ENCODE peak calls at places on chromosomes 2 and 18, in seven cellular contexts. C is mesenchymal stem cell, M is mesendoderm, S is IMR-90, V is H9, I is H1, A is neuronal stem cell. R is an unnamed sample. For H3K4me1, the result is how much of the 10 kb centered on the place peaks cover.

GRCh38 chr2:146295080-146295670 is 1549.7 kb upstream of the ACVR2A start:
- DNase-seq in M (peak), C (peak), A (no peak), S (no peak), V (no peak), I (no peak), R (no peak)

GRCh38 chr2:46803911-46804670 is 111.5 kb downstream of the MCFD2 start:
- DNase-seq in I (no peak), C (peak), V (no peak), A (no peak), M (no peak), S (peak), R (no peak)

GRCh38 chr2:111667542-111668273 is 216.3 kb downstream of the ANAPC1 start:
- DNase-seq in I (peak), A (no peak), C (peak), M (peak), S (peak), V (no peak), R (peak)

GRCh38 chr2:65070172-65070830 is 14.1 kb downstream of the CEP68 start:
- DNase-seq in V (no peak), M (peak), I (no peak), C (peak), A (no peak), S (peak), R (no peak)

GRCh38 chr2:238106339-238106697 is 6.2 kb downstream of the ESPNL start:
- DNase-seq in A (no peak), I (peak), S (no peak), M (no peak), V (peak), C (no peak), R (no peak)

GRCh38 chr2:223760838-223761502 is 76.4 kb downstream of the AP1S3 start:
- DNase-seq in C (peak), I (no peak), S (peak), M (peak), V (peak), A (no peak), R (peak)

GRCh38 chr2:160735696-160736095 is 242.1 kb upstream of the RBMS1 start:
- DNase-seq in M (no peak), I (no peak), A (no peak), V (no peak), S (peak), C (no peak), R (no peak)

GRCh38 chr2:150110548-150110947 is 376.9 kb downstream of the RND3 start:
- DNase-seq in M (no peak), V (no peak), S (peak), C (peak), A (no peak), I (no peak), R (no peak)

GRCh38 chr2:208280933-208281332 is 14.9 kb downstream of the PIKFYVE start:
- DNase-seq in I (no peak), V (no peak), S (peak), C (peak), M (no peak), A (no peak), R (no peak)

GRCh38 chr2:37526323-37526722 is 145.1 kb downstream of the CDC42EP3 start:
- DNase-seq in M (peak), A (no peak), S (peak), V (no peak), I (no peak), C (no peak), R (no peak)

GRCh38 chr2:6958616-6959235 is 41.5 kb downstream of the RNF144A start:
- DNase-seq in A (no peak), M (no peak), C (no peak), S (no peak), V (no peak), I (no peak), R (no peak)

GRCh38 chr18:41724195-41724594 is 230.8 kb upstream of the PIK3C3 start:
- DNase-seq in S (no peak), V (no peak), C (no peak), A (no peak), M (no peak), I (no peak), R (no peak)

GRCh38 chr2:132849118-132849517 is 179.1 kb upstream of the LYPD1 start:
- DNase-seq in V (no peak), M (no peak), S (peak), I (no peak), A (no peak), C (no peak), R (no peak)

GRCh38 chr2:101277111-101277510 is 24.4 kb downstream of the CNOT11 start:
- DNase-seq in C (no peak), S (peak), A (no peak), I (no peak), V (no peak), M (peak), R (peak)

GRCh38 chr18:11823545-11823944 is 27.7 kb upstream of the CHMP1B start:
- DNase-seq in S (no peak), C (no peak), A (no peak), I (no peak), V (no peak), M (peak), R (no peak)

GRCh38 chr2:231674587-231675334 is 33.6 kb upstream of the PTMA start:
- DNase-seq in M (peak), V (peak), C (peak), I (peak), S (peak), A (peak), R (peak)

GRCh38 chr2:10384089-10384734 is 63.9 kb downstream of the ODC1 start:
- DNase-seq in M (no peak), C (no peak), S (no peak), V (no peak), A (no peak), I (no peak), R (no peak)

GRCh38 chr2:207091175-207091574 is 74.6 kb downstream of the KLF7 start:
- DNase-seq in I (no peak), C (no peak), V (no peak), A (no peak), S (no peak), M (no peak), R (no peak)

GRCh38 chr2:207090389-207090788 is 75.4 kb downstream of the KLF7 start:
- DNase-seq in C (no peak), M (no peak), I (no peak), V (no peak), S (no peak), A (no peak), R (no peak)

GRCh38 chr2:207093234-207093633 is 72.5 kb downstream of the KLF7 start:
- DNase-seq in S (no peak), V (peak), I (no peak), M (no peak), C (no peak), A (no peak), R (no peak)

GRCh38 chr2:207092803-207093202 is 72.9 kb downstream of the KLF7 start:
- DNase-seq in M (no peak), A (no peak), I (no peak), V (no peak), C (no peak), S (no peak), R (no peak)

GRCh38 chr2:207091928-207092327 is 73.8 kb downstream of the KLF7 start:
- DNase-seq in I (no peak), V (no peak), M (no peak), S (no peak), A (no peak), C (no peak), R (no peak)
- H2AK5ac ChIP-seq in I (peak), V (no peak), M (no peak), S (no peak), A (no peak), C (no peak), R (no peak)

DNA sequence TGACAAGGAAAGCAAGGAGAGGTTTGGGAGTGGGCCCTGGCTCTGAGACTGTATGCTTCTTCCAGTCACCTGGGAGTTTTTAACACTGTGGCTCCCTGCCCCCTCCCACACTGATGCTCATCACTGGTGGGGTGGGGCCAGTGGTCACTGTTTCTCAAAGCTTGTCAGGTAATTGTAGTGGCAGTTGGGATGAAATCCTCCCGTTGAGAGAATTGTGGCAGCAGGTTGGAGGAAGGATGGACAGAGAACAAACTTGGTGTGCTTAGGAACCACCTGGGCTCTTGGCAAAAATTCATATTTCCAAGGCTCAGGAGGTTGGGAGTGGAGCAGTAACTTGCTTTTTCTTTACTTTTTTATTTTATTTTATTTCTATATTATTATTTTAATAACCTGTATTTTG is 25.1 kb downstream of the DGKD start:
- DNase-seq in S (no peak), C (no peak), I (no peak), M (no peak), V (no peak), A (no peak), R (no peak)
- H3K4me1 ChIP-seq in S (under half), C (under half), I (under half), M (under half), V (under half), A (under half), R (under half)

GRCh38 chr2:98912957-98913915 is 22.8 kb downstream of the CRACDL start:
- DNase-seq in M (no peak), C (no peak), S (no peak), I (no peak), V (no peak), A (no peak), R (no peak)
- H3K4me2 ChIP-seq in M (no peak), C (no peak), S (no peak), I (no peak), V (no peak), A (no peak), R (no peak)

GRCh38 chr2:120858361-120858760 is 122.7 kb downstream of the GLI2 start:
- DNase-seq in M (no peak), C (no peak), V (no peak), I (no peak), A (no peak), S (no peak), R (no peak)

GRCh38 chr2:120858764-120859525 is 123.3 kb downstream of the GLI2 start:
- DNase-seq in A (peak), I (no peak), S (no peak), M (peak), C (no peak), V (peak), R (no peak)

GRCh38 chr2:120861191-120861575 is 125.5 kb downstream of the GLI2 start:
- DNase-seq in V (no peak), C (no peak), I (no peak), A (no peak), M (no peak), S (peak), R (no peak)

GRCh38 chr2:120860579-120860922 is 124.9 kb downstream of the GLI2 start:
- DNase-seq in A (no peak), I (no peak), S (no peak), M (no peak), C (no peak), V (no peak), R (no peak)

GRCh38 chr2:120859814-120860578 is 124.3 kb downstream of the GLI2 start:
- DNase-seq in M (no peak), I (no peak), C (no peak), S (no peak), V (no peak), A (no peak), R (no peak)
- H2AK5ac ChIP-seq in M (no peak), I (no peak), C (no peak), S (no peak), V (no peak), A (peak), R (no peak)

GRCh38 chr18:27225947-27226481 is 40.9 kb upstream of the CHST9 start:
- DNase-seq in I (no peak), M (no peak), A (no peak), S (no peak), V (no peak), C (no peak), R (no peak)

GRCh38 chr18:27223570-27224340 is 38.6 kb upstream of the CHST9 start:
- DNase-seq in M (peak), V (peak), C (no peak), A (no peak), S (no peak), I (no peak), R (peak)

GRCh38 chr18:27226556-27227075 is 41.5 kb upstream of the CHST9 start:
- DNase-seq in A (no peak), S (no peak), C (no peak), I (no peak), M (peak), V (no peak), R (no peak)

DNA sequence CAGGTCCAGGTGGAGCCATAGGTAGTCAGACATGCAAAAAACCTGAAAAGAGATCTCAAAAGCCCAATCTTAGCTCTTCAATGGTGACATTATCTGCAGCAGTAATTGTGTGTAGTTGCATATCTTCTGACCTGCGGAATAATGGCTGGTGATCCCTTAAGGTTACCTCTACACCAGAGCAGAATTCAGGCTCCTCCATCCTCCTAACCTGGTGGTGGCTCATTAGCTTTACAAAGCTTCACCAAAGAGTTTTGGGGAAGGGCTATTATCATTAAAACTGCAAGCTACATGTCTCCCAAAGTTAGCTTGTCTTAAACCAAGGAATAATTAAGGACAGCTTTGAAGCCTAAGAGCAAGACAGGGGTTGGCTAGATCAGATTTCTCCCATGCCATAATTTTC is 42.6 kb upstream of the CHST9 start:
- DNase-seq in C (no peak), S (no peak), I (no peak), M (no peak), A (no peak), V (peak), R (no peak)
- H3K4me1 ChIP-seq in C (under half), S (under half), I (under half), M (under half), A (under half), V (under half), R (under half)

GRCh38 chr2:144452169-144453038 is 67.5 kb downstream of the ZEB2 start:
- DNase-seq in V (peak), A (peak), M (peak), I (no peak), C (peak), S (peak), R (no peak)
- H3K4me2 ChIP-seq in V (peak), A (peak), M (no peak), I (peak), C (peak), S (peak), R (peak)

GRCh38 chr2:120301289-120301688 is 44.6 kb upstream of the INHBB start:
- DNase-seq in A (no peak), C (no peak), M (no peak), I (no peak), S (no peak), V (no peak), R (no peak)

GRCh38 chr2:120299024-120299423 is 46.4 kb downstream of the RALB start:
- DNase-seq in C (no peak), I (no peak), A (no peak), M (no peak), V (no peak), S (no peak), R (peak)

GRCh38 chr2:120302301-120302700 is 43.6 kb upstream of the INHBB start:
- DNase-seq in S (no peak), V (no peak), I (no peak), A (no peak), M (no peak), C (no peak), R (no peak)

GRCh38 chr2:120299561-120299960 is 46.4 kb upstream of the INHBB start:
- DNase-seq in I (no peak), A (no peak), V (no peak), S (peak), M (no peak), C (peak), R (peak)

DNA sequence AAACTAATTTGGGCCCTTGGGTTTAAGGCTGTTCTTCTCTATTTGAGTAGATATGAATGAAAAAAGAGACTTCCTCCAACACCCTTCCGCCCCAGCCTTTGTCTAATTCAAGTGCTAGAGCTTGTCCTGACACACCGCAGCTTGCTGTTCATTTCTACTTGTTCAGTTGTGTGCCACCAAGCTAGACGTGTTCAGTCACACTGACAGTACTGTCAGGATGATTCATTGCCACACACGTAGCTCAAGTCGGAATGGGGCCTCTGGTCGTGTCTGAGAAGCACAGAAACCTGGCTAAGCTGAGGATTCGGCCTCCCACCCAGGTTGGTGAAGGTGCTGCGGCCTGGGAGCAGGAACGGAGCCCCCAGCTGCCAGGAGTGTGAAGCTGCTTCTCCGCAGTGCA is 45.6 kb upstream of the INHBB start:
- DNase-seq in S (no peak), C (no peak), I (peak), A (no peak), M (no peak), V (no peak), R (no peak)
- H2AK5ac ChIP-seq in S (no peak), C (no peak), I (no peak), A (no peak), M (no peak), V (no peak), R (no peak)

GRCh38 chr2:190904644-190905043 is 24.0 kb downstream of the GLS start:
- DNase-seq in I (no peak), A (no peak), C (no peak), V (no peak), S (peak), M (no peak), R (peak)
- H3K4me1 ChIP-seq in I (under half), A (under half), C (under half), V (under half), S (under half), M (under half), R (under half)

DNA sequence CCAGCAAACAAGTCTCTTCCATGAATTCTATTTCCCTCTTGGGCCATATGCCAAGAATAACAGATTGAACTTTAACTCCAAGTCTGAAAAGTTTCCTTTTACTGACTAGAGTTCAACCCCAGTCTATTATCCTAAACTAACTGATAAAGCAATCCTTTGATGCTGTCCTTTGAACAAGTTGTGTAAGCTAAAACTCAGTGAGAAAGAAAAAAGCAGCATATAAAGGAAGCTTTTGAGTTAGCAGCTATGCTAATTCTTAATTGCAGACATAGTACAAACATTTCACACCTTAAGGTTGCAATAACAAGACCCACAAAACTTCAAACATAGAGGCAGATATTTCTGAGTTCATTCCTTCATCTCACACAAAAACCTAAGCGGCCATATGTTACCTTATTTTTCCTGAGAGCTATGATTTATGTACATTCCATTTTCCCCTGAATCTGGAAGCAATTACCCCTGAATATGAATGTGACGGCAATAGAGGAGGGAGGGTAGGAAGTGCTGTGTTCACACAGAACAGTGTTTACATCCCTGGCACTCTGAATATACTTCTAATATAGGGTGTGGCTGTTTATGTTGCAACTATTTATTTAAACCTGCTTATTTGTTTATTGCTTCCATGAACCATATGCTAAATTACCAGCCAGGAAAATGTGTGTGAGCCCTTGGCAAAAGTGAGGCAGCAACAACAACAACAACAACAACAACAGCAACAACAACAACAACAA is 180.6 kb downstream of the IRS1 start:
- DNase-seq in M (no peak), S (peak), C (no peak), A (no peak), I (no peak), V (no peak), R (no peak)
- H3K4me2 ChIP-seq in M (no peak), S (no peak), C (no peak), A (no peak), I (no peak), V (no peak), R (no peak)